ENCODE peak calls at places on chromosomes 12 and 14, in eight cellular contexts. One of them, this sample, is unnamed.

GRCh38 chr12:49823951-49824350 is 4.3 kb downstream of the NCKAP5L start:
- DNase-seq in kidney epithelial cell: no peak
- DNase-seq in lower lobe of right lung: no peak
- DNase-seq in ascending aorta: no peak
- DNase-seq in CD8-positive, alpha-beta T cell: no peak
- DNase-seq in psoas muscle: no peak
- DNase-seq in astrocyte: no peak
- DNase-seq in GM23338: no peak
- DNase-seq in this sample: no peak

GRCh38 chr12:77584860-77585259 is 245.8 kb upstream of the NAV3 start:
- DNase-seq in CD8-positive, alpha-beta T cell: no peak
- DNase-seq in GM23338: no peak
- DNase-seq in ascending aorta: no peak
- DNase-seq in astrocyte: no peak
- DNase-seq in kidney epithelial cell: no peak
- DNase-seq in psoas muscle: no peak
- DNase-seq in lower lobe of right lung: no peak
- DNase-seq in this sample: no peak

GRCh38 chr12:89162704-89163261 is 189.5 kb downstream of the DUSP6 start:
- DNase-seq in psoas muscle: peak
- DNase-seq in ascending aorta: peak
- DNase-seq in astrocyte: peak
- DNase-seq in kidney epithelial cell: peak
- DNase-seq in GM23338: no peak
- DNase-seq in lower lobe of right lung: peak
- DNase-seq in CD8-positive, alpha-beta T cell: no peak
- DNase-seq in this sample: peak

GRCh38 chr14:33902363-33902762 is 48.5 kb downstream of the EGLN3 start:
- DNase-seq in lower lobe of right lung: no peak
- DNase-seq in CD8-positive, alpha-beta T cell: no peak
- DNase-seq in GM23338: no peak
- DNase-seq in ascending aorta: no peak
- DNase-seq in kidney epithelial cell: no peak
- DNase-seq in astrocyte: no peak
- DNase-seq in psoas muscle: no peak
- DNase-seq in this sample: no peak

GRCh38 chr14:64303471-64303917 is 9.3 kb upstream of the ESR2 start:
- DNase-seq in astrocyte: peak
- DNase-seq in psoas muscle: no peak
- DNase-seq in ascending aorta: no peak
- DNase-seq in kidney epithelial cell: no peak
- DNase-seq in GM23338: peak
- DNase-seq in lower lobe of right lung: no peak
- DNase-seq in CD8-positive, alpha-beta T cell: no peak
- DNase-seq in this sample: no peak

GRCh38 chr12:107663277-107663676 is 22.3 kb upstream of the PWP1 start:
- DNase-seq in astrocyte: no peak
- DNase-seq in psoas muscle: no peak
- DNase-seq in GM23338: no peak
- DNase-seq in ascending aorta: no peak
- DNase-seq in lower lobe of right lung: no peak
- DNase-seq in kidney epithelial cell: no peak
- DNase-seq in CD8-positive, alpha-beta T cell: no peak
- DNase-seq in this sample: no peak

GRCh38 chr14:51202914-51203665 is 37.0 kb upstream of the TMX1 start:
- DNase-seq in GM23338: no peak
- DNase-seq in psoas muscle: no peak
- DNase-seq in ascending aorta: no peak
- DNase-seq in CD8-positive, alpha-beta T cell: no peak
- DNase-seq in kidney epithelial cell: no peak
- DNase-seq in astrocyte: no peak
- DNase-seq in lower lobe of right lung: no peak
- DNase-seq in this sample: no peak

GRCh38 chr12:100716949-100717732 is 77.4 kb upstream of the ANO4 start:
- DNase-seq in GM23338: peak
- DNase-seq in ascending aorta: no peak
- DNase-seq in psoas muscle: no peak
- DNase-seq in kidney epithelial cell: no peak
- DNase-seq in CD8-positive, alpha-beta T cell: no peak
- DNase-seq in lower lobe of right lung: no peak
- DNase-seq in astrocyte: peak
- DNase-seq in this sample: no peak

GRCh38 chr14:93759781-93760307 is 28.4 kb downstream of the PRIMA1 start:
- DNase-seq in psoas muscle: peak
- DNase-seq in ascending aorta: no peak
- DNase-seq in astrocyte: no peak
- DNase-seq in lower lobe of right lung: no peak
- DNase-seq in CD8-positive, alpha-beta T cell: no peak
- DNase-seq in GM23338: no peak
- DNase-seq in kidney epithelial cell: no peak
- DNase-seq in this sample: no peak

GRCh38 chr12:74415633-74416032 is 122.0 kb upstream of the ATXN7L3B start:
- DNase-seq in kidney epithelial cell: no peak
- DNase-seq in CD8-positive, alpha-beta T cell: no peak
- DNase-seq in astrocyte: peak
- DNase-seq in psoas muscle: no peak
- DNase-seq in lower lobe of right lung: no peak
- DNase-seq in GM23338: peak
- DNase-seq in ascending aorta: no peak
- DNase-seq in this sample: no peak

GRCh38 chr14:39240769-39241168 is 7.1 kb downstream of the MIA2 start:
- DNase-seq in psoas muscle: no peak
- DNase-seq in astrocyte: no peak
- DNase-seq in GM23338: no peak
- DNase-seq in lower lobe of right lung: no peak
- DNase-seq in ascending aorta: no peak
- DNase-seq in CD8-positive, alpha-beta T cell: no peak
- DNase-seq in kidney epithelial cell: no peak
- DNase-seq in this sample: no peak

GRCh38 chr14:73180385-73180805 is 44.1 kb downstream of the PSEN1 start:
- DNase-seq in lower lobe of right lung: no peak
- DNase-seq in psoas muscle: no peak
- DNase-seq in CD8-positive, alpha-beta T cell: no peak
- DNase-seq in astrocyte: peak
- DNase-seq in ascending aorta: no peak
- DNase-seq in kidney epithelial cell: peak
- DNase-seq in GM23338: no peak
- DNase-seq in this sample: peak

GRCh38 chr12:84463756-84464495 is 448.7 kb downstream of the SLC6A15 start:
- DNase-seq in astrocyte: peak
- DNase-seq in CD8-positive, alpha-beta T cell: no peak
- DNase-seq in kidney epithelial cell: no peak
- DNase-seq in lower lobe of right lung: no peak
- DNase-seq in ascending aorta: no peak
- DNase-seq in GM23338: no peak
- DNase-seq in psoas muscle: no peak
- DNase-seq in this sample: peak

GRCh38 chr14:33848706-33849454 is 102.0 kb downstream of the EGLN3 start:
- DNase-seq in GM23338: peak
- DNase-seq in astrocyte: peak
- DNase-seq in psoas muscle: peak
- DNase-seq in CD8-positive, alpha-beta T cell: no peak
- DNase-seq in ascending aorta: no peak
- DNase-seq in kidney epithelial cell: peak
- DNase-seq in lower lobe of right lung: no peak
- DNase-seq in this sample: no peak

GRCh38 chr14:66070542-66071319 is 415.4 kb upstream of the CCDC196 start:
- DNase-seq in CD8-positive, alpha-beta T cell: peak
- DNase-seq in astrocyte: no peak
- DNase-seq in psoas muscle: no peak
- DNase-seq in lower lobe of right lung: no peak
- DNase-seq in ascending aorta: no peak
- DNase-seq in GM23338: peak
- DNase-seq in kidney epithelial cell: no peak
- DNase-seq in this sample: no peak

GRCh38 chr14:36241183-36241582 is 64.7 kb upstream of the PTCSC3 start:
- DNase-seq in psoas muscle: no peak
- DNase-seq in GM23338: no peak
- DNase-seq in lower lobe of right lung: no peak
- DNase-seq in astrocyte: no peak
- DNase-seq in CD8-positive, alpha-beta T cell: no peak
- DNase-seq in ascending aorta: no peak
- DNase-seq in kidney epithelial cell: no peak
- DNase-seq in this sample: no peak

GRCh38 chr12:111467092-111467861 is 61.6 kb downstream of the SH2B3 start:
- DNase-seq in psoas muscle: no peak
- DNase-seq in CD8-positive, alpha-beta T cell: no peak
- DNase-seq in astrocyte: peak
- DNase-seq in GM23338: no peak
- DNase-seq in kidney epithelial cell: no peak
- DNase-seq in lower lobe of right lung: no peak
- DNase-seq in ascending aorta: no peak
- DNase-seq in this sample: peak

GRCh38 chr12:109773384-109774011 is 59.7 kb downstream of the TRPV4 start:
- DNase-seq in astrocyte: no peak
- DNase-seq in lower lobe of right lung: peak
- DNase-seq in ascending aorta: no peak
- DNase-seq in psoas muscle: no peak
- DNase-seq in GM23338: no peak
- DNase-seq in kidney epithelial cell: peak
- DNase-seq in CD8-positive, alpha-beta T cell: no peak
- DNase-seq in this sample: no peak
- H3K4me3 ChIP-seq in astrocyte: no peak
- H3K4me3 ChIP-seq in lower lobe of right lung: peak
- H3K4me3 ChIP-seq in ascending aorta: no peak
- H3K4me3 ChIP-seq in psoas muscle: peak
- H3K4me3 ChIP-seq in GM23338: no peak
- H3K4me3 ChIP-seq in kidney epithelial cell: no peak
- H3K4me3 ChIP-seq in CD8-positive, alpha-beta T cell: no peak
- H3K4me3 ChIP-seq in this sample: no peak

GRCh38 chr12:9866786-9867379 is 2.3 kb downstream of the CLEC2B start:
- DNase-seq in GM23338: no peak
- DNase-seq in ascending aorta: no peak
- DNase-seq in CD8-positive, alpha-beta T cell: no peak
- DNase-seq in psoas muscle: no peak
- DNase-seq in lower lobe of right lung: no peak
- DNase-seq in kidney epithelial cell: no peak
- DNase-seq in astrocyte: no peak
- DNase-seq in this sample: no peak

GRCh38 chr12:9869307-9870161 is at the start of gene CLEC2B:
- DNase-seq in CD8-positive, alpha-beta T cell: no peak
- DNase-seq in kidney epithelial cell: peak
- DNase-seq in lower lobe of right lung: no peak
- DNase-seq in ascending aorta: no peak
- DNase-seq in astrocyte: peak
- DNase-seq in psoas muscle: no peak
- DNase-seq in GM23338: no peak
- DNase-seq in this sample: peak

GRCh38 chr12:9868271-9868815 is 811 bp downstream of the CLEC2B start:
- DNase-seq in ascending aorta: no peak
- DNase-seq in kidney epithelial cell: no peak
- DNase-seq in psoas muscle: no peak
- DNase-seq in astrocyte: no peak
- DNase-seq in lower lobe of right lung: no peak
- DNase-seq in GM23338: no peak
- DNase-seq in CD8-positive, alpha-beta T cell: no peak
- DNase-seq in this sample: no peak

GRCh38 chr12:9868951-9869306 is 225 bp downstream of the CLEC2B start:
- DNase-seq in lower lobe of right lung: no peak
- DNase-seq in psoas muscle: no peak
- DNase-seq in kidney epithelial cell: no peak
- DNase-seq in CD8-positive, alpha-beta T cell: no peak
- DNase-seq in astrocyte: no peak
- DNase-seq in GM23338: no peak
- DNase-seq in ascending aorta: no peak
- DNase-seq in this sample: no peak

DNA sequence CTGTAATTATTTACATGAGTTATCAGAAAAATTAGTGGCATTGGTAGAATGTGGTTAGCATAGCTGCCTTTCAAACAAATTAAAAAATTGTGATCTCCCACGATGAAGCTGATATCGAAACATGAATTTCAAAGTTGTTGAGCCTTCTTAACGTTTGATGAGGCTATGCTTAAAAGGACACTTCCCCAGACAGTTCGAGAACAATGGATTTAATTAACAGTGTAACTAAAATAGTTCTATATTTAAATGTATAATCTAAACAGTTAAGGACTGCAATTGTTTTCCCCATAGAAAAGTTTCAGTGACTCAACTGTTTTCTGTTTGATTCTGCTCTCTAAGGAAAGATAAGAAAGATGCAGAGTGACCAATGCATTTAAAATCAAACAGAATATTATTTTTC is 1.6 kb downstream of the CLEC2B start:
- DNase-seq in GM23338: no peak
- DNase-seq in astrocyte: no peak
- DNase-seq in lower lobe of right lung: no peak
- DNase-seq in psoas muscle: no peak
- DNase-seq in ascending aorta: no peak
- DNase-seq in CD8-positive, alpha-beta T cell: no peak
- DNase-seq in kidney epithelial cell: no peak
- DNase-seq in this sample: no peak
- H3K4me3 ChIP-seq in GM23338: no peak
- H3K4me3 ChIP-seq in astrocyte: no peak
- H3K4me3 ChIP-seq in lower lobe of right lung: peak
- H3K4me3 ChIP-seq in psoas muscle: peak
- H3K4me3 ChIP-seq in ascending aorta: peak
- H3K4me3 ChIP-seq in CD8-positive, alpha-beta T cell: peak
- H3K4me3 ChIP-seq in kidney epithelial cell: no peak
- H3K4me3 ChIP-seq in this sample: no peak

DNA sequence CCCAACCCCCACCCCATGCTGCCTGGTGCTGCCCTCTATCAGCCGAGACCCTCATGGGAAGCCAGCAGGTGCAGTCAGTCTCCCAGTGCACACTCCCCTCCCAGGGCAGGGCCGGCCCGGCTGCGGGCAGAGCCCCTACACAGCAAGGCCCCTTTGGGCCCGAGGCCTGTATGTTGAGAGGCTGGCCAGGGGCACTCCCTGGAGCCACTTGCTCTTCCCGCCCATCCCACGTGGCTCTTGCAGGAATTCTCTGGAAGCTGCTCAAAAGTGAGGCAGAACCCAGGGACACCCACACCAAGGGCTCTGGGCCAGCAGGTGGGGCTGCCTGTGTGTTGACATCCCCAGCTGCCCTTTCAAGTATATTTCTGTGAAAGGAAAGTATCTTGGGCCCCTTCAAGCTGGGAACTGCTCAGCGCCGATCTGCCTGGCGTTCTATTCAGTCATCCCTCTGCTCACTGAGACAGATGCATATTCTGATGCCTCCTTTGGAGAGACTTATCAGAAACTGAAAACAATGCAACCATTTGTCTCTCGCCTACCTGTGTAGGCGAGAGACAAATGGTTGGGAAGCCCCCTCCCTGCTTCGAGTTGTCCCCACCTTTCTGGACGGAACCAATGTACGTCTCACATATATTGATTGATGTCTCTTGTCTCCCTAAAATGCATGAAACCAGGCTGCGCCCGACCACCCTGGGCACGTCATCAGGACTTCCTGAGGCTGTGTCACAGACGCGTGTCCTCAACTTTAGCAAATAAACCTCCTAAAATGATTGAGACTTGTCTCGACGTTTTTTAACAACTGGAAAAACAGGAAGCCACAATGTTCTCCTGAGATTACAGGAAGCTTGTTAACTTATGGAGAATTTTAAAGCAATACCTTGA is 6.0 kb downstream of the GPR132 start:
- DNase-seq in psoas muscle: no peak
- DNase-seq in astrocyte: no peak
- DNase-seq in lower lobe of right lung: peak
- DNase-seq in kidney epithelial cell: no peak
- DNase-seq in CD8-positive, alpha-beta T cell: no peak
- DNase-seq in ascending aorta: no peak
- DNase-seq in GM23338: peak
- DNase-seq in this sample: no peak
- H3K4me3 ChIP-seq in psoas muscle: no peak
- H3K4me3 ChIP-seq in astrocyte: no peak
- H3K4me3 ChIP-seq in lower lobe of right lung: no peak
- H3K4me3 ChIP-seq in kidney epithelial cell: no peak
- H3K4me3 ChIP-seq in CD8-positive, alpha-beta T cell: peak
- H3K4me3 ChIP-seq in ascending aorta: no peak
- H3K4me3 ChIP-seq in GM23338: no peak
- H3K4me3 ChIP-seq in this sample: no peak

GRCh38 chr12:91178801-91179200 is 3.8 kb downstream of the DCN start:
- DNase-seq in ascending aorta: no peak
- DNase-seq in lower lobe of right lung: no peak
- DNase-seq in astrocyte: peak
- DNase-seq in kidney epithelial cell: no peak
- DNase-seq in CD8-positive, alpha-beta T cell: no peak
- DNase-seq in GM23338: no peak
- DNase-seq in psoas muscle: no peak
- DNase-seq in this sample: no peak
- H3K4me3 ChIP-seq in ascending aorta: peak
- H3K4me3 ChIP-seq in lower lobe of right lung: peak
- H3K4me3 ChIP-seq in astrocyte: no peak
- H3K4me3 ChIP-seq in kidney epithelial cell: no peak
- H3K4me3 ChIP-seq in CD8-positive, alpha-beta T cell: no peak
- H3K4me3 ChIP-seq in GM23338: no peak
- H3K4me3 ChIP-seq in psoas muscle: peak
- H3K4me3 ChIP-seq in this sample: peak

This sample was measured in BJ.